ENCODE peak calls at places on chromosomes 1 and 21, in five cellular contexts. Q, F, S, D and Y are unnamed samples.

GRCh38 chr1:154182342-154183044 is 9.4 kb downstream of the TPM3 start:
- DNase-seq in Q (peak; percentile 72), F (peak; percentile 93), S (peak; percentile 67), D (peak; percentile 79), Y (peak; percentile 92)

GRCh38 chr1:199909137-199909536 is 118.4 kb upstream of the NR5A2 start:
- DNase-seq in Q (peak; percentile 71), F (no peak), S (no peak), D (peak; percentile 55), Y (no peak)

GRCh38 chr1:245059806-245060424 is 94.9 kb upstream of the KIF26B start:
- DNase-seq in Q (no peak), F (no peak), S (no peak), D (no peak), Y (no peak)

GRCh38 chr21:37757631-37758376 is 158.5 kb downstream of the KCNJ6 start:
- DNase-seq in Q (no peak), F (no peak), S (no peak), D (no peak), Y (no peak)

GRCh38 chr1:46612937-46613660 is 3.5 kb downstream of the MOB3C start:
- DNase-seq in Q (no peak), F (no peak), S (peak; percentile 42), D (no peak), Y (no peak)

GRCh38 chr1:38444311-38444710 is 397.7 kb upstream of the POU3F1 start:
- DNase-seq in Q (peak; percentile 44), F (no peak), S (no peak), D (no peak), Y (no peak)

GRCh38 chr1:37094302-37094701 is 60.0 kb upstream of the GRIK3 start:
- DNase-seq in Q (no peak), F (no peak), S (no peak), D (no peak), Y (no peak)

GRCh38 chr1:77060000-77060399 is 159.2 kb downstream of the PIGK start:
- DNase-seq in Q (no peak), F (no peak), S (no peak), D (no peak), Y (no peak)

GRCh38 chr1:21783679-21784603 is 992 bp upstream of the USP48 start:
- DNase-seq in Q (no peak), F (peak; percentile 41), S (peak; percentile 18), D (peak; percentile 95), Y (peak; percentile 32)

GRCh38 chr1:53729536-53730485 is 9.2 kb downstream of the GLIS1 start:
- DNase-seq in Q (no peak), F (no peak), S (no peak), D (no peak), Y (no peak)

GRCh38 chr1:7105258-7105657 is 320.0 kb downstream of the CAMTA1 start:
- DNase-seq in Q (no peak), F (no peak), S (no peak), D (no peak), Y (no peak)

GRCh38 chr1:153928776-153929432 is 6.1 kb upstream of the GATAD2B start:
- DNase-seq in Q (no peak), F (no peak), S (no peak), D (peak; percentile 91), Y (no peak)

GRCh38 chr1:81142099-81142776 is 658.5 kb upstream of the ADGRL2 start:
- DNase-seq in Q (peak; percentile 55), F (no peak), S (no peak), D (peak; percentile 54), Y (no peak)

GRCh38 chr1:245330951-245331350 is 176.2 kb downstream of the KIF26B start:
- DNase-seq in Q (no peak), F (no peak), S (no peak), D (no peak), Y (no peak)

GRCh38 chr1:107529511-107530149 is 388.8 kb downstream of the NTNG1 start:
- DNase-seq in Q (peak; percentile 63), F (no peak), S (no peak), D (peak; percentile 26), Y (peak; percentile 32)

GRCh38 chr1:8663915-8664331 is 153.5 kb downstream of the RERE start:
- DNase-seq in Q (no peak), F (no peak), S (no peak), D (no peak), Y (no peak)

GRCh38 chr1:87149166-87150065 is 179.3 kb upstream of the LMO4 start:
- DNase-seq in Q (peak; percentile 25), F (no peak), S (no peak), D (no peak), Y (no peak)

GRCh38 chr1:95685091-95685490 is 451.1 kb downstream of the RWDD3 start:
- DNase-seq in Q (no peak), F (no peak), S (no peak), D (no peak), Y (no peak)

GRCh38 chr1:44294588-44295007 is 60.5 kb downstream of the ERI3 start:
- DNase-seq in Q (no peak), F (peak; percentile 49), S (no peak), D (no peak), Y (peak; percentile 76)

GRCh38 chr1:155086182-155086741 is 7.6 kb downstream of the EFNA3 start:
- DNase-seq in Q (peak; percentile 78), F (peak; percentile 56), S (peak; percentile 74), D (peak; percentile 58), Y (peak; percentile 77)

GRCh38 chr1:9270290-9270900 is 22.3 kb upstream of the SPSB1 start:
- DNase-seq in Q (no peak), F (no peak), S (peak; percentile 47), D (no peak), Y (no peak)

GRCh38 chr1:180849031-180849775 is 63.5 kb upstream of the KIAA1614 start:
- DNase-seq in Q (no peak), F (no peak), S (no peak), D (no peak), Y (no peak)

GRCh38 chr1:66981679-66982078 is 56.9 kb downstream of the MIER1 start:
- DNase-seq in Q (no peak), F (no peak), S (no peak), D (no peak), Y (peak; percentile 50)

GRCh38 chr1:29459551-29459945 is 223.2 kb downstream of the PTPRU start:
- DNase-seq in Q (no peak), F (no peak), S (no peak), D (no peak), Y (no peak)

GRCh38 chr1:92882817-92883216 is 51.0 kb downstream of the RPL5 start:
- DNase-seq in Q (no peak), F (no peak), S (no peak), D (no peak), Y (no peak)

GRCh38 chr1:113042336-113043143 is 30.5 kb upstream of the LRIG2 start:
- DNase-seq in Q (peak; percentile 72), F (peak; percentile 76), S (peak; percentile 62), D (peak; percentile 96), Y (peak; percentile 83)

GRCh38 chr1:154736840-154737239 is 128.9 kb upstream of the ADAR start:
- DNase-seq in Q (peak; percentile 37), F (no peak), S (no peak), D (no peak), Y (no peak)

GRCh38 chr1:9211291-9211811 is 23.2 kb upstream of the H6PD start:
- DNase-seq in Q (no peak), F (no peak), S (no peak), D (peak; percentile 95), Y (no peak)

GRCh38 chr1:111656093-111657017 is 36.8 kb downstream of the RAP1A start:
- DNase-seq in Q (peak; percentile 59), F (no peak), S (no peak), D (peak; percentile 67), Y (peak; percentile 41)

GRCh38 chr21:37546949-37547614 is 180.5 kb downstream of the DYRK1A start:
- DNase-seq in Q (no peak), F (no peak), S (no peak), D (peak; percentile 86), Y (no peak)

DNA sequence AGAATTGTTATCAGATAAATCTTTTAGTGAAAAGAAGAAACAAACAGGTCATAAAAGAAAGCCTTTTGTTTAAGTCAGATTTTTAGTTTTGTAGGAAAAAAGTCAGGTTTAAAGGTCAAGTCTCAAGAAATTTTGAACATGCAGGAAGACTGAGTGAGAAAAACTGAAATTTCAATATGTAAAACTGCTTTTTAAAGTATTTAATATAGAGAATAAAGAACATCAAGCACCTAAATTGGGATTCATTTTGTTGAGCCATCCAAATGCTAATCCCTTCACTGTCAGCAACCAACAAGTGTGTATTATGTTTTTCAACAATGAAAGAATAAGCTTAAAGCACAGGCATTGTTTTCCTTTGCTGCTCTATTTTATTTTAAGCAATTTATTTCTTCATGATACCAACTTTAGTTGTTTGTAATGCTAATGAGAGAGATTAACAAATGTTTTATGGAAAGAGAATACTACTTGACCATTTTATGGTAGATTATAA is 114.9 kb upstream of the SERTAD4 start:
- DNase-seq in Q (no peak), F (no peak), S (no peak), D (no peak), Y (no peak)
- H3K27ac ChIP-seq in Q (no peak overlapping the region), F (no peak overlapping the region), S (no peak overlapping the region), D (no peak overlapping the region), Y (no peak overlapping the region)

DNA sequence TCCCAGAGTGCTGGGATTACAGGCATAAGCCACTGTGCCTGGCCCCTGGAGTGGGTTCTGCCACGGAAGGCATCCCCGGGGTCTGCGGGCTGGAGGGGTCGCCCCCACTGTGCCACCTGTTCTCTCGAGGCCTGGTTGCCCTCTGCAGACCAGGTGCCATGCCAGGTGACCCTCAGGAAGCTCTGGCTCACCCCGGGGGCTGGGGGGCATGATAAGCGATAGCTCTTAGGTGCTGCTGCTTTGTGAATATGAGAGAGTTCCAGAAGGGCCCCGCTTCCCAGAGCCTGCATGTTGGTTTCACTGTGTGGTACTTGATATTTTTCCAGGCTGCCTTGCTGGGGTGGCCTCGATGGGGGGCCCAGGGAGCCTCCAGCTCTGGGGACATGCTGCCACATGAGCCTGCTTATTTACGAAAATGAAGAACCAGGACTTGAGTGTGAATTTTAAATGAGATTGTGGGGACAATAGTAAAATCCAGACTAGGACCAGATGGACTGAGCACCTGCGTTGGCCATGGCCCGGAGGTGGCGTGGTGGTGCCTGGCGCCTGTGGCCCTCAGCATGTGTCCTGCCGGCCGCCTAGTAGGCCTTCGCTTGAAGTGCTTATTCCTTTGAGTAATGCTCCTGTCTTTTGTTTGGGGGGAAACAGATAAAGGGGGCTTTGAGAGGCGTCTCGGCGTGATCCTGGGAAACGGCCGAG is 7.3 kb downstream of the SKI start:
- DNase-seq in Q (no peak), F (no peak), S (no peak), D (no peak), Y (no peak)
- H3K27ac ChIP-seq in Q (peak overlapping the region; percentile 99), F (peak overlapping the region; percentile 89), S (peak overlapping the region; percentile 77), D (no peak overlapping the region), Y (peak overlapping the region; percentile 57)

DNA sequence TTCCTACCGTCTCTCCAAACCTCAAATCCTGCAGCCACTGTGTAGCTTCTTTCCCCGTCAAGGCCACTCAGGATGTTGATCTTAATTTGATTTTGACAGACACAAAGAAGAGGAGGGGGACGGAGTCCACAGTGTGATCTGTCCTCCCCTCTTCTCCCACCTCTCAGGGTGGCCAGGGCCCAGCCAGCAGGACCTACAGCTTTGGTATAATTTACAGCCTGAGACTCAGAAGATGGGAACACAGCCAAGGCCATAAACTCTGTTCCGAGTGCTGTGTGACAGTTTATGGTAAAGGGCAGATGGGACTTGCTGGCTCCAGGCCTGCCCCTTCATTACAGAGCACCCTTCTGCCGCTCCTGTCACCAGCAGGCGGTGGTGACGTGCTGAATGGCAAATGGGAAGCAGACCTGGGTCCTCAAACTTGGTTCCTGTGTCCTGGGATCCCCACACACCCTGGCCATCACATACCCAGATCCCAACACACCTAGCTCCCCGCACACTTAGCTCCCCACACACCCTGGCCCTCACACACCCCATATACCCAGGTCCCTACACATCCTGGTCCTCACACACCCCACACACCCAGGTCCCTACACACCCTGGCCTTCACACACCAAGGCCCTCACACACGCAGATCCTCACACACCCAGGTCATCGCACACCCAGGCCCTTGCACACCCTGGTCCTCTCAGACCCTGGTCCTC is 71.7 kb downstream of the CD2 start:
- DNase-seq in Q (no peak), F (no peak), S (no peak), D (no peak), Y (peak; percentile 92)
- H3K27ac ChIP-seq in Q (no peak overlapping the region), F (no peak overlapping the region), S (peak overlapping the region; percentile 78), D (no peak overlapping the region), Y (peak overlapping the region; percentile 87)

GRCh38 chr1:225851810-225852209 is 30.4 kb downstream of the TMEM63A start:
- DNase-seq in Q (no peak), F (no peak), S (no peak), D (no peak), Y (no peak)
- H3K27ac ChIP-seq in Q (peak overlapping the region; percentile 2), F (no peak overlapping the region), S (no peak overlapping the region), D (no peak overlapping the region), Y (no peak overlapping the region)